ENCODE peak calls at places on chromosomes 4 and X, in eight cellular contexts. I, X, S, J, W, O, B and M are unnamed samples.

GRCh38 chr4:83738895-83739294 is 203.0 kb downstream of the GPAT3 start:
- DNase-seq in I (no peak), B (no peak), W (no peak), X (no peak), J (no peak), S (no peak), O (no peak), M (no peak)

GRCh38 chr4:102665527-102665926 is 95.2 kb downstream of the MANBA start:
- DNase-seq in O (no peak), X (peak), I (no peak), W (no peak), S (no peak), J (no peak), B (no peak), M (no peak)

GRCh38 chrX:152817082-152817744 is 13.3 kb downstream of the CETN2 start:
- DNase-seq in S (no peak), I (peak), X (peak), O (no peak), W (peak), B (no peak), J (peak), M (no peak)

GRCh38 chr4:3601992-3602391 is 69.8 kb upstream of the LRPAP1 start:
- DNase-seq in J (no peak), O (no peak), B (no peak), I (no peak), W (no peak), X (no peak), S (no peak), M (no peak)

GRCh38 chr4:98261291-98262271 is at the start of gene RAP1GDS1:
- DNase-seq in X (peak), S (peak), B (peak), J (peak), I (peak), W (peak), O (peak), M (no peak)

GRCh38 chr4:8317474-8317873 is 47.9 kb downstream of the HTRA3 start:
- DNase-seq in W (no peak), J (no peak), S (no peak), B (no peak), I (no peak), O (no peak), X (no peak), M (no peak)

GRCh38 chr4:140762202-140762601 is 6.0 kb upstream of the TBC1D9 start:
- DNase-seq in I (no peak), B (no peak), W (no peak), X (no peak), J (no peak), O (no peak), S (no peak), M (no peak)

GRCh38 chrX:128975716-128976115 is 547.6 kb downstream of the SMARCA1 start:
- DNase-seq in S (no peak), X (peak), J (peak), B (no peak), W (peak), O (no peak), I (no peak), M (no peak)

GRCh38 chr4:14059006-14059405 is 431.5 kb upstream of the BOD1L1 start:
- DNase-seq in W (no peak), B (no peak), I (no peak), X (peak), S (no peak), J (no peak), O (no peak), M (no peak)

GRCh38 chrX:115693476-115693875 is 132.5 kb downstream of the PLS3 start:
- DNase-seq in O (no peak), J (peak), S (no peak), B (no peak), W (no peak), I (no peak), X (no peak), M (no peak)

GRCh38 chrX:154436597-154437397 is at the start of gene GDI1:
- DNase-seq in W (peak), J (peak), B (no peak), S (peak), X (peak), I (peak), O (no peak), M (no peak)

GRCh38 chr4:111283066-111283677 is 660.3 kb upstream of the PITX2 start:
- DNase-seq in I (peak), O (no peak), B (no peak), S (no peak), W (peak), X (peak), J (peak), M (no peak)

GRCh38 chr4:60611762-60612496 is 588.2 kb upstream of the ADGRL3 start:
- DNase-seq in I (no peak), B (no peak), X (peak), W (no peak), J (peak), O (no peak), S (no peak), M (no peak)

GRCh38 chrX:146144090-146144489 is 326.5 kb downstream of the SLITRK2 start:
- DNase-seq in J (no peak), I (no peak), S (no peak), X (no peak), O (no peak), W (no peak), B (no peak), M (no peak)

GRCh38 chr4:8459867-8460453 is 19.4 kb downstream of the TRMT44 start:
- DNase-seq in X (no peak), W (no peak), J (peak), O (no peak), I (no peak), S (no peak), B (no peak), M (no peak)

GRCh38 chr4:575281-576141 is 584 bp downstream of the TMEM271 start:
- DNase-seq in O (no peak), I (no peak), W (peak), S (no peak), B (no peak), X (peak), J (peak), M (no peak)

GRCh38 chr4:46505131-46505530 is 115.2 kb upstream of the GABRA2 start:
- DNase-seq in W (no peak), I (no peak), X (no peak), O (no peak), S (no peak), J (no peak), B (no peak), M (no peak)

GRCh38 chr4:176939445-176939844 is 146.7 kb upstream of the VEGFC start:
- DNase-seq in B (no peak), S (no peak), X (peak), O (no peak), W (no peak), I (no peak), J (no peak), M (no peak)

GRCh38 chrX:102835504-102836146 is 101.4 kb upstream of the RAB40AL start:
- DNase-seq in W (peak), I (peak), J (peak), O (no peak), X (peak), S (no peak), B (no peak), M (no peak)

GRCh38 chr4:1382776-1383727 is 23.2 kb downstream of the NKX1-1 start:
- DNase-seq in J (peak), I (no peak), X (no peak), B (no peak), S (no peak), W (no peak), O (no peak), M (no peak)